ENCODE peak calls at places on chromosomes 5 and 9, in four cellular contexts. F is GM12878, S is H1, B is HepG2. D is an unnamed sample. For H3K4me1, the result is how much of the 10 kb centered on the place peaks cover.

GRCh38 chr5:35337332-35338168 is 107.3 kb upstream of the PRLR start:
- DNase-seq in F (no peak), S (no peak), B (no peak), D (peak)

GRCh38 chr5:172417130-172417802 is 37.1 kb downstream of the SH3PXD2B start:
- DNase-seq in F (no peak), S (no peak), B (no peak), D (no peak)

GRCh38 chr5:160262151-160262550 is 32.8 kb downstream of the FABP6 start:
- DNase-seq in F (no peak), S (no peak), B (peak), D (no peak)

GRCh38 chr9:132792547-132792946 is 85.5 kb downstream of the AK8 start:
- DNase-seq in F (no peak), S (no peak), B (no peak), D (no peak)

GRCh38 chr5:1724822-1725602 is 74.6 kb downstream of the MRPL36 start:
- DNase-seq in F (no peak), S (no peak), B (no peak), D (no peak)

GRCh38 chr9:71767421-71768321 is 642 bp downstream of the CEMIP2 start:
- DNase-seq in F (no peak), S (no peak), B (no peak), D (no peak)

GRCh38 chr9:90882991-90883600 is 81.5 kb downstream of the SYK start:
- DNase-seq in F (no peak), S (no peak), B (no peak), D (no peak)

GRCh38 chr5:3302228-3302627 is 293.4 kb upstream of the IRX1 start:
- DNase-seq in F (no peak), S (no peak), B (no peak), D (no peak)

GRCh38 chr9:5510991-5511390 is 660 bp downstream of the PDCD1LG2 start:
- DNase-seq in F (no peak), S (no peak), B (no peak), D (no peak)

GRCh38 chr9:92564479-92564878 is 28.7 kb upstream of the ECM2 start:
- DNase-seq in F (no peak), S (no peak), B (no peak), D (no peak)

GRCh38 chr5:179606910-179607448 is 16.5 kb downstream of the HNRNPH1 start:
- DNase-seq in F (no peak), S (no peak), B (no peak), D (no peak)

GRCh38 chr5:61139094-61139873 is 23.0 kb downstream of the SMIM15 start:
- DNase-seq in F (no peak), S (no peak), B (no peak), D (no peak)

GRCh38 chr9:90870646-90871326 is 69.2 kb downstream of the SYK start:
- DNase-seq in F (peak), S (no peak), B (peak), D (peak)

GRCh38 chr5:106818552-106818951 is 852.2 kb downstream of the EFNA5 start:
- DNase-seq in F (no peak), S (no peak), B (no peak), D (no peak)

GRCh38 chr5:143431789-143432188 is 28.3 kb upstream of the NR3C1 start:
- DNase-seq in F (no peak), S (no peak), B (no peak), D (no peak)

GRCh38 chr5:13189532-13189931 is 755.0 kb downstream of the DNAH5 start:
- DNase-seq in F (no peak), S (no peak), B (no peak), D (no peak)

GRCh38 chr9:69223605-69224004 is 49.5 kb downstream of the TJP2 start:
- DNase-seq in F (no peak), S (peak), B (peak), D (peak)

GRCh38 chr9:11233693-11234092 is 620.9 kb upstream of the PTPRD start:
- DNase-seq in F (no peak), S (no peak), B (no peak), D (no peak)

GRCh38 chr5:171705830-171706229 is 79.8 kb upstream of the SMIM23 start:
- DNase-seq in F (no peak), S (no peak), B (no peak), D (no peak)

DNA sequence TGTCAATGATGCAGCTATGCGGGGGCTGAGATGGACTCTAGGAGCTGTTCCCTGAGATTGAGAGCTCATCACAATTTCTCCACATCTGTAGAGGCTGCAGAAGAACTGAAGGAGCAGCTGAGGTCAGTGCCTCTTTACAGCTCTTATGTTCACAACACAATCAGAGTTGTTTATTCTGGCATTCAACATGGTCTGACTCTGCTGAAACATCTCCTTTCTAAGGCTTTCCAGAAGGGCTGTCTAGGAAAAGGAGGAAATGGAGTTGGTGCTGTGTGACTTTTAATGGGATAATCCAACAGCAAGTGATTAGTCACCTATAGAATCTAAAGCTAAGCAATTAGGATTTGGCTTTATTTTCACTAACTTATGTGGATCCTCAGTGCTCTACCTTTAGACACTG is 6.0 kb downstream of the POU5F2 start:
- DNase-seq in F (no peak), S (no peak), B (no peak), D (no peak)
- H3K4me3 ChIP-seq in F (no peak), S (no peak), B (no peak), D (no peak)

DNA sequence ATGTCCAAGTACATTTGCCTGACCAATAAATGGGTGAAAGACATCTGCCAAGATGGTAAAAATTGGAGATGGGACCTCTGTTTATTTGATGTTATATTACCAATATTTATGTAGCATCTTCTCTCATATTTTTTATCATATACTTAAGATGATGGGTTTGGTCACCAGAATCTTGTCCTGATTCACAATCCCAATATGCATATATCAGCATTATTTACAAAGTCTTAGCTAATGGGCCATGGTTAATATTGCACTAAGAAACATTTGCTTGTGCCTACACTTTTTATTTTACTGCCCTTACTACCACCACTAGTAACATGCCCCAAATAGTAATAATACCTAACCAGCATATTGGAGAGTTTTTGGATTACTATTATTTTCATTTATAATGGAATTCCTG is 116.7 kb downstream of the CHSY3 start:
- DNase-seq in F (no peak), S (no peak), B (no peak), D (no peak)
- TF ChIP-seq SUZ12 in F (no peak), S (no peak), B (no peak), D (no peak)

GRCh38 chr5:36655171-36655570 is 48.8 kb downstream of the SLC1A3 start:
- DNase-seq in F (no peak), S (no peak), B (no peak), D (no peak)

GRCh38 chr5:36654598-36654997 is 48.2 kb downstream of the SLC1A3 start:
- DNase-seq in F (no peak), S (no peak), B (no peak), D (no peak)

GRCh38 chr5:36657563-36657995 is 51.2 kb downstream of the SLC1A3 start:
- DNase-seq in F (no peak), S (no peak), B (peak), D (no peak)

GRCh38 chr5:36658016-36658415 is 51.6 kb downstream of the SLC1A3 start:
- DNase-seq in F (no peak), S (no peak), B (no peak), D (no peak)

GRCh38 chr5:36656556-36656955 is 50.1 kb downstream of the SLC1A3 start:
- DNase-seq in F (no peak), S (no peak), B (no peak), D (no peak)
- H3K4me1 ChIP-seq in F (under half), S (under half), B (under half), D (under half)

GRCh38 chr5:153491408-153491807 is 938 bp downstream of the GRIA1 start:
- DNase-seq in F (no peak), S (no peak), B (no peak), D (no peak)
- H3K4me3 ChIP-seq in F (no peak), S (peak), B (no peak), D (no peak)

DNA sequence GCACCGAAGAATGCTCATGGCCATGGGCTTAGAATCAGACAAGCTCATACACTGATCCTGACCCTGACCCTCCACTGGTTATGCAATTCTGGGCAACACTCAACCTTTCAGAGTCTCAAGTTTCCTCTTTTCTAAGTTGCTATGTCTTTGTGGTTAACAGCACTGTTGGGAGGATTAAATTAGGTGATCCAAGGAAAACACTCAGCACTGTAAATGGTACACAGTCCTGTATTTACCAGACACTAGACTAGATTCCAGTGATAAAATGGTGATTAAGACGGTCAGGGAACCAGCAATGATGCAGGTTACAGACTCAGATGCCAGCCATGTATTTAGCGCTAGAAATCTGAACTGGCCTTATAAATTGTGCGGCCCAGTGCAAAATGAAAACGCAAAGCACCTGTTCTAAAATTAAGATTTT is 8.1 kb downstream of the ARL15 start:
- DNase-seq in F (no peak), S (no peak), B (no peak), D (no peak)
- TF ChIP-seq SUZ12 in F (no peak), S (no peak), B (no peak), D (no peak)

GRCh38 chr5:14261856-14262611 is 118.9 kb downstream of the TRIO start:
- DNase-seq in F (no peak), S (no peak), B (no peak), D (no peak)
- H3K4me1 ChIP-seq in F (under half), S (under half), B (half or more), D (under half)

DNA sequence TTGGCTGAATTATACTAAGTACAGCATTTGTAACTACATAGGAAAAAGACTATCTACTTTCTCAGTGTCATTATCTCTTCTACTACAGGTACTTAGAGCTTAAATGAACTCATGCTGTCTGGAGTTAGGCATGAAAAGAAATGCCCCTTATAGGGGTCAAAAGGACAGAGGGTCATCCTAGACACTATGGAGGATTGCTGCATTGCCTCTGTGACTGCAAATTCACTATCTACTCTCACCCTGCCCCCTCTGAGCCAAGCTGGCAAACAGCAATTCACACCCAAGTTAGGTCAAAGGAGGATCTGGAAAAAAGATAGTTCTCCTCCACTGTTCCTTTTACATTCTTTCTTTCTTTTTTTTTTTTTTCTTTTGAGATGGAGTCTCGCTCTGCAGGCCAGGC is 36.7 kb downstream of the ANKRD31 start:
- DNase-seq in F (no peak), S (no peak), B (no peak), D (no peak)
- H3K4me3 ChIP-seq in F (no peak), S (no peak), B (no peak), D (no peak)

GRCh38 chr9:14326264-14326826 is 12.4 kb upstream of the NFIB start:
- DNase-seq in F (no peak), S (no peak), B (no peak), D (no peak)
- TF ChIP-seq SUZ12 in F (no peak), S (no peak), B (no peak), D (no peak)

GRCh38 chr5:136056336-136056735 is 27.5 kb downstream of the TGFBI start:
- DNase-seq in F (no peak), S (no peak), B (no peak), D (no peak)
- H3K4me1 ChIP-seq in F (under half), S (under half), B (half or more), D (under half)

GRCh38 chr5:141557681-141558136 is 61.1 kb downstream of the DIAPH1 start:
- DNase-seq in F (peak), S (peak), B (peak), D (peak)
- H3K4me3 ChIP-seq in F (no peak), S (no peak), B (no peak), D (no peak)